ENCODE peak calls at places on chromosomes 5 and 9, in five cellular contexts. Q, U, G, A and T are unnamed samples.

GRCh38 chr9:89361031-89361430 is 42.7 kb downstream of the SECISBP2 start:
- DNase-seq in Q (peak; percentile 14), U (no peak), G (no peak), A (no peak), T (no peak)

GRCh38 chr9:133711428-133712220 is 26.5 kb downstream of the SARDH start:
- DNase-seq in Q (no peak), U (no peak), G (peak; percentile 7), A (no peak), T (no peak)

GRCh38 chr5:138843789-138844461 is 31.2 kb downstream of the LRRTM2 start:
- DNase-seq in Q (no peak), U (no peak), G (no peak), A (no peak), T (no peak)

GRCh38 chr5:151406322-151406947 is 41.0 kb upstream of the SLC36A1 start:
- DNase-seq in Q (peak; percentile 46), U (peak; percentile 43), G (peak; percentile 42), A (peak; percentile 64), T (no peak)

GRCh38 chr9:281753-282645 is 67.3 kb downstream of the DOCK8 start:
- DNase-seq in Q (no peak), U (no peak), G (no peak), A (no peak), T (no peak)

GRCh38 chr5:106399381-106399780 is 1271.4 kb downstream of the EFNA5 start:
- DNase-seq in Q (no peak), U (no peak), G (peak; percentile 16), A (no peak), T (no peak)

GRCh38 chr9:105676351-105676923 is 14.2 kb downstream of the TAL2 start:
- DNase-seq in Q (no peak), U (no peak), G (no peak), A (no peak), T (no peak)

GRCh38 chr5:154714271-154714986 is 40.7 kb upstream of the LARP1 start:
- DNase-seq in Q (no peak), U (peak; percentile 36), G (peak; percentile 57), A (no peak), T (peak; percentile 19)

GRCh38 chr5:160083012-160083436 is 36.2 kb downstream of the PWWP2A start:
- DNase-seq in Q (no peak), U (no peak), G (peak; percentile 5), A (no peak), T (no peak)

GRCh38 chr5:37860206-37860605 is 20.4 kb upstream of the GDNF start:
- DNase-seq in Q (no peak), U (no peak), G (no peak), A (no peak), T (no peak)

GRCh38 chr5:37855438-37855837 is 15.6 kb upstream of the GDNF start:
- DNase-seq in Q (no peak), U (no peak), G (no peak), A (no peak), T (no peak)

GRCh38 chr5:37858250-37858649 is 18.4 kb upstream of the GDNF start:
- DNase-seq in Q (no peak), U (no peak), G (no peak), A (no peak), T (no peak)

GRCh38 chr5:37857696-37858095 is 17.9 kb upstream of the GDNF start:
- DNase-seq in Q (no peak), U (no peak), G (no peak), A (no peak), T (no peak)

GRCh38 chr5:37859805-37860204 is 20.0 kb upstream of the GDNF start:
- DNase-seq in Q (no peak), U (peak; percentile 81), G (no peak), A (peak; percentile 50), T (no peak)
- H3K4me2 ChIP-seq in Q (no peak overlapping the region), U (peak overlapping the region; percentile 38), G (no peak overlapping the region), A (no peak overlapping the region), T (no peak overlapping the region)

DNA sequence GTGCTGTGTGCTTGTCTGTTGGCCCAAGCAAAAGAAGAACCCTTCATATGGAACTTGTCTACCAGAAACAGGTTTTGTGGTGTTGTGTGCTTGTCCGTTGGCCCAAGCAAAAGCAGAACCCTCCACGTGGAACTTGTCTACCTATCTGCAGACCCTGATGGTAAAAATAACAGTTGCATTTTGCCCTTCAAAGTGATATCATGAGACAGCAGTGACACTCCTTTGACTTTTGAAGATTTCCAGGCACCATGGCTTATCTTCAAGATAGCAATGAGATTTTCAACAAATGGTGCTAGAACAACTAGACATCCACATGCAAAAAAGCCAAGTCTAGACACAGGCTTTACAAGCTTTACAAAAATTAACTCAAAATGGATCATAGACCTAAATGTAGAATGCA is 16.9 kb downstream of the MACROH2A1 start:
- DNase-seq in Q (no peak), U (no peak), G (no peak), A (no peak), T (no peak)
- H3K4me1 ChIP-seq in Q (no peaks in the 10 kb centered on the region), U (no peaks in the 10 kb centered on the region), G (peaks cover 14% of the 10 kb centered on the region), A (peaks cover 25% of the 10 kb centered on the region), T (peaks cover 88% of the 10 kb centered on the region)

DNA sequence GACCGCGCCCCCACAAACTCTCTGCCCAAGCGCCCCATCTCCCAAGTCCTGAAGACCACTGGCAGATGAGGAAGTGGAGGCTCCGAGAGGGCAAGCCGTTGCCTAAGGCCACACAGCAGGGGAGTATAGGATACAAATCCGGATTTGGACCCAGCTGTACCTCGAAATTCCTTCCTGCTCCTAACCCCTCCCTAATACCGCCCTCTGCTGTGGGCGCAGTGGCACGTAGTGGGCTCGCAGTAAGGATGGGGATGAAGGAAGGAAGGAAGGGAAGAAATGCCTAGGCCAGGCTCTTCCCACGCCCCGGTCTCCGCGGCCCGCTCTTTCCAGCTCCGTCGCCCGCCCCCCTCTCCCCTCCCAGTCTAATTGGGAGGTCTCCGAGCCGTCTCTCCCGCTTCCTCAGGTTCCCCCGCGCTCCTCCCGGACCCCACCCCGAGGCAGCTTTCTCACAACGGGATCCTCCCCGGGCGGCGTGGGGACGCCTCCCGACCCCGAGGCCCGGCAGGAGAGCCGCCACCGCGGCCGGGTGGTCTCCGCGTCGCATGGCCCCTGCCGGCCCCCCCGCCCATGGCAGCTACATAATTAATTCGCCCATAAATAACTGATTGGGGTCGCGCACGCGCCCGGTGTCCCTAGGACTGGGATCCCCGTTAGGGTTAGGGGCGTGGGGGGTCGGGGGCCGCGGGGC is 138.9 kb downstream of the C9orf50 start:
- DNase-seq in Q (no peak), U (no peak), G (no peak), A (no peak), T (no peak)
- H3K4me2 ChIP-seq in Q (peak overlapping the region; percentile 52), U (peak overlapping the region; percentile 29), G (peak overlapping the region; percentile 51), A (no peak overlapping the region), T (no peak overlapping the region)

GRCh38 chr5:82749453-82749852 is 327.7 kb downstream of the TMEM167A start:
- DNase-seq in Q (no peak), U (no peak), G (no peak), A (no peak), T (peak; percentile 68)

GRCh38 chr5:82748688-82749091 is 328.5 kb downstream of the TMEM167A start:
- DNase-seq in Q (no peak), U (no peak), G (no peak), A (no peak), T (peak; percentile 68)

GRCh38 chr5:82745016-82745415 is 332.2 kb downstream of the TMEM167A start:
- DNase-seq in Q (no peak), U (no peak), G (no peak), A (no peak), T (no peak)
- H3K4me1 ChIP-seq in Q (no peaks in the 10 kb centered on the region), U (no peaks in the 10 kb centered on the region), G (no peaks in the 10 kb centered on the region), A (no peaks in the 10 kb centered on the region), T (peaks cover 49% of the 10 kb centered on the region)

GRCh38 chr5:172443441-172444109 is 10.8 kb downstream of the SH3PXD2B start:
- DNase-seq in Q (no peak), U (no peak), G (peak; percentile 94), A (no peak), T (peak; percentile 19)
- H3K4me2 ChIP-seq in Q (no peak overlapping the region), U (no peak overlapping the region), G (no peak overlapping the region), A (no peak overlapping the region), T (no peak overlapping the region)

GRCh38 chr5:158908690-158909325 is 190.9 kb downstream of the EBF1 start:
- DNase-seq in Q (no peak), U (no peak), G (no peak), A (no peak), T (no peak)
- H3K4me1 ChIP-seq in Q (peaks cover 2% of the 10 kb centered on the region), U (no peaks in the 10 kb centered on the region), G (no peaks in the 10 kb centered on the region), A (peaks cover 100% of the 10 kb centered on the region), T (no peaks in the 10 kb centered on the region)

DNA sequence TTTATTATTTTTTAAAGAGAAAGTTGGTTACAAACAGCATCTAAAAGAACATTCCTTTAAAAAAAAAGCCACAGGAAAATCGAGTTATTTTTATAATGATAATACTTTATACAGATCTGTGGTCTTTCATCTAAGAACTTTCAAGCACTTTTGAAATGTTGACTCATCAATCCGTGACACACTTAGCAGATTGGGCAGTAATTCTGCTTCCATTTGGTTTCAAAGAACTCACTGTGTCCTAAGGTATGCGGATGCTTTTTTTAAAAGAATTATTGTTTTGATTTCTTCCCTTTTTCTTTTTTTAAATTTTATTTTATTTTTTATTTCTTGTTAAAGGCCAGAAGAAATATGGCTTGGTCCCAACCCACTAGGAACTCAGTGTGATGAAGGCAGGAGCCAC is 147.8 kb downstream of the AOPEP start:
- DNase-seq in Q (no peak), U (no peak), G (peak; percentile 62), A (no peak), T (no peak)
- H3K4me2 ChIP-seq in Q (no peak overlapping the region), U (no peak overlapping the region), G (no peak overlapping the region), A (no peak overlapping the region), T (no peak overlapping the region)

GRCh38 chr5:140249536-140249935 is 53.4 kb downstream of the PFDN1 start:
- DNase-seq in Q (no peak), U (peak; percentile 70), G (no peak), A (no peak), T (no peak)
- H3K4me1 ChIP-seq in Q (peaks cover 4% of the 10 kb centered on the region), U (peaks cover 44% of the 10 kb centered on the region), G (peaks cover 21% of the 10 kb centered on the region), A (peaks cover 15% of the 10 kb centered on the region), T (peaks cover 11% of the 10 kb centered on the region)

DNA sequence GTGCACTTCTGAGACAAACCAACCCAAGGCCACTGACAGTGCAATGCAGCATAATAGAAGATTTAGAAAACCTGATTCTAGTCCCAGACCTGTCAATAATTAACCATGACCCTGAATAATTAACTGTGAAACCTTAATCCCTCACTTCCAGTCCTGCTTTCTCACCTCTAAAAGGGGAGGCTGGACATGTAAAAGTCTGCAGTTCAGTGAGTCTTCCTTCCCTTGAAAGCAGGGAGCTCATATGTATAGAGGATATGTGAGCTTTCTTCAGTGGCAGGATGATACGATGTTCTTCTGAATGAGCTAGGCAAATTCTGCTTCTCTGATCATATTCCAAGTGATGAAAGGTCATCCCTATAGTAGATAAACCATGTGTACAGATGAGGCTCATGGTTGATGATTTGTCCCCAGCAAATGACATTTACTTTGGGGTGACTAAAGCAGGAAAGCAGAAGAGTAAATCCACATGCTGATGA is 2.9 kb downstream of the KCNV2 start:
- DNase-seq in Q (no peak), U (no peak), G (no peak), A (no peak), T (no peak)
- H3K4me2 ChIP-seq in Q (no peak overlapping the region), U (no peak overlapping the region), G (no peak overlapping the region), A (no peak overlapping the region), T (no peak overlapping the region)